ENCODE peak calls at places on chromosomes 6 and 20, in seven cellular contexts. One of them, this sample, is unnamed.

GRCh38 chr6:52497652-52498408 is 77.7 kb downstream of the EFHC1 start:
- DNase-seq in body of pancreas: no peak
- DNase-seq in HCT116: no peak
- DNase-seq in CD4-positive, alpha-beta memory T cell: no peak
- DNase-seq in stomach: no peak
- DNase-seq in choroid plexus epithelial cell: peak; percentile 57
- DNase-seq in ovary: no peak
- DNase-seq in this sample: no peak

GRCh38 chr6:71446084-71446869 is 157.7 kb downstream of the OGFRL1 start:
- DNase-seq in CD4-positive, alpha-beta memory T cell: no peak
- DNase-seq in choroid plexus epithelial cell: peak; percentile 13
- DNase-seq in body of pancreas: no peak
- DNase-seq in HCT116: no peak
- DNase-seq in ovary: no peak
- DNase-seq in stomach: no peak
- DNase-seq in this sample: no peak

GRCh38 chr20:4243071-4243470 is 227.7 kb upstream of the RNF24 start:
- DNase-seq in ovary: no peak
- DNase-seq in HCT116: no peak
- DNase-seq in body of pancreas: no peak
- DNase-seq in CD4-positive, alpha-beta memory T cell: no peak
- DNase-seq in stomach: no peak
- DNase-seq in choroid plexus epithelial cell: no peak
- DNase-seq in this sample: no peak

GRCh38 chr6:88983532-88983931 is 20.1 kb upstream of the RNGTT start:
- DNase-seq in choroid plexus epithelial cell: peak; percentile 75
- DNase-seq in HCT116: peak; percentile 35
- DNase-seq in CD4-positive, alpha-beta memory T cell: no peak
- DNase-seq in ovary: peak; percentile 43
- DNase-seq in stomach: no peak
- DNase-seq in body of pancreas: peak; percentile 40
- DNase-seq in this sample: no peak

GRCh38 chr20:10639051-10639761 is 34.6 kb downstream of the JAG1 start:
- DNase-seq in HCT116: no peak
- DNase-seq in choroid plexus epithelial cell: peak; percentile 31
- DNase-seq in CD4-positive, alpha-beta memory T cell: no peak
- DNase-seq in body of pancreas: no peak
- DNase-seq in ovary: no peak
- DNase-seq in stomach: no peak
- DNase-seq in this sample: no peak

GRCh38 chr20:62591591-62591990 is 50.7 kb upstream of the SLCO4A1 start:
- DNase-seq in body of pancreas: no peak
- DNase-seq in stomach: no peak
- DNase-seq in CD4-positive, alpha-beta memory T cell: no peak
- DNase-seq in HCT116: no peak
- DNase-seq in choroid plexus epithelial cell: no peak
- DNase-seq in ovary: no peak
- DNase-seq in this sample: no peak

GRCh38 chr6:72975346-72975745 is 249.9 kb downstream of the KHDC1L start:
- DNase-seq in choroid plexus epithelial cell: no peak
- DNase-seq in stomach: no peak
- DNase-seq in body of pancreas: no peak
- DNase-seq in ovary: no peak
- DNase-seq in CD4-positive, alpha-beta memory T cell: no peak
- DNase-seq in HCT116: no peak
- DNase-seq in this sample: no peak

GRCh38 chr20:39717976-39718375 is 755.8 kb downstream of the DHX35 start:
- DNase-seq in HCT116: no peak
- DNase-seq in CD4-positive, alpha-beta memory T cell: no peak
- DNase-seq in stomach: no peak
- DNase-seq in body of pancreas: no peak
- DNase-seq in ovary: no peak
- DNase-seq in choroid plexus epithelial cell: no peak
- DNase-seq in this sample: no peak

GRCh38 chr6:47788498-47788884 is 6.7 kb downstream of the OPN5 start:
- DNase-seq in body of pancreas: no peak
- DNase-seq in choroid plexus epithelial cell: peak; percentile 10
- DNase-seq in HCT116: no peak
- DNase-seq in stomach: no peak
- DNase-seq in ovary: no peak
- DNase-seq in CD4-positive, alpha-beta memory T cell: no peak
- DNase-seq in this sample: no peak

GRCh38 chr6:81476881-81477280 is 275.6 kb downstream of the TENT5A start:
- DNase-seq in CD4-positive, alpha-beta memory T cell: no peak
- DNase-seq in stomach: no peak
- DNase-seq in choroid plexus epithelial cell: peak; percentile 63
- DNase-seq in HCT116: no peak
- DNase-seq in body of pancreas: no peak
- DNase-seq in ovary: no peak
- DNase-seq in this sample: no peak

DNA sequence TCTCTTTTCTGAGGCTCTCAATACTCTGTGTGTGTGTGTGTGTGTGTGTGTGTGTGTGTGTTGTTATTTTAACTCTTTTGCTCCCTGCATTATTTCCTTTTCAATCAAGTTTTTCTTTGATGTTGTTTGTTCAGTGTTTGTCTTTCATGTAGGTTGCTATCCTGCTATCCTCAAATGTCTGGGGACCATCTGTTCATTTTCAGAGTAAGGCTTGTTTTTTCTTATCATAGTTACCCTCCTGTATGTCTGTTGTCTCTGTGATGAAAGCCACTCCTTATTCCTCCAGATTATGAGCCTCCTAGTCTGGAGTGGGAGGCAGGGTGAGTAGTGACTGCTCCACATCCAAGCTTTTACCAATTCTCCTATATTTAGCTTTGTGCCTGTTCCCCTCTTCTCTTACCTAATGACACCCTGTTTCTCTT is 9.2 kb downstream of the ENPP3 start:
- DNase-seq in ovary: no peak
- DNase-seq in stomach: no peak
- DNase-seq in CD4-positive, alpha-beta memory T cell: no peak
- DNase-seq in choroid plexus epithelial cell: no peak
- DNase-seq in HCT116: no peak
- DNase-seq in body of pancreas: no peak
- DNase-seq in this sample: no peak
- H3K4me3 ChIP-seq in ovary: no peak overlapping the region
- H3K4me3 ChIP-seq in stomach: no peak overlapping the region
- H3K4me3 ChIP-seq in CD4-positive, alpha-beta memory T cell: no peak overlapping the region
- H3K4me3 ChIP-seq in choroid plexus epithelial cell: no peak overlapping the region
- H3K4me3 ChIP-seq in HCT116: no peak overlapping the region
- H3K4me3 ChIP-seq in body of pancreas: no peak overlapping the region
- H3K4me3 ChIP-seq in this sample: no peak overlapping the region

GRCh38 chr20:17504326-17504897 is 26.8 kb downstream of the BFSP1 start:
- DNase-seq in ovary: no peak
- DNase-seq in HCT116: no peak
- DNase-seq in CD4-positive, alpha-beta memory T cell: no peak
- DNase-seq in stomach: no peak
- DNase-seq in body of pancreas: no peak
- DNase-seq in choroid plexus epithelial cell: no peak
- DNase-seq in this sample: no peak
- H3K4me3 ChIP-seq in ovary: peak overlapping the region; percentile 42
- H3K4me3 ChIP-seq in HCT116: no peak overlapping the region
- H3K4me3 ChIP-seq in CD4-positive, alpha-beta memory T cell: no peak overlapping the region
- H3K4me3 ChIP-seq in stomach: peak overlapping the region; percentile 59
- H3K4me3 ChIP-seq in body of pancreas: no peak overlapping the region
- H3K4me3 ChIP-seq in choroid plexus epithelial cell: peak overlapping the region; percentile 29
- H3K4me3 ChIP-seq in this sample: peak overlapping the region; percentile 49

GRCh38 chr20:1323830-1324597 is 4.9 kb downstream of the SDCBP2 start:
- DNase-seq in HCT116: no peak
- DNase-seq in choroid plexus epithelial cell: no peak
- DNase-seq in CD4-positive, alpha-beta memory T cell: no peak
- DNase-seq in body of pancreas: no peak
- DNase-seq in stomach: no peak
- DNase-seq in ovary: peak; percentile 28
- DNase-seq in this sample: no peak
- H3K4me3 ChIP-seq in HCT116: peak overlapping the region; percentile 93
- H3K4me3 ChIP-seq in choroid plexus epithelial cell: no peak overlapping the region
- H3K4me3 ChIP-seq in CD4-positive, alpha-beta memory T cell: no peak overlapping the region
- H3K4me3 ChIP-seq in body of pancreas: no peak overlapping the region
- H3K4me3 ChIP-seq in stomach: peak overlapping the region; percentile 61
- H3K4me3 ChIP-seq in ovary: no peak overlapping the region
- H3K4me3 ChIP-seq in this sample: no peak overlapping the region

GRCh38 chr6:139290787-139291294 is 957 bp downstream of the TXLNB start:
- DNase-seq in CD4-positive, alpha-beta memory T cell: peak; percentile 78
- DNase-seq in ovary: peak; percentile 51
- DNase-seq in stomach: no peak
- DNase-seq in body of pancreas: peak; percentile 34
- DNase-seq in choroid plexus epithelial cell: peak; percentile 81
- DNase-seq in HCT116: no peak
- DNase-seq in this sample: peak; percentile 94
- H3K4me3 ChIP-seq in CD4-positive, alpha-beta memory T cell: no peak overlapping the region
- H3K4me3 ChIP-seq in ovary: peak overlapping the region; percentile 1
- H3K4me3 ChIP-seq in stomach: no peak overlapping the region
- H3K4me3 ChIP-seq in body of pancreas: no peak overlapping the region
- H3K4me3 ChIP-seq in choroid plexus epithelial cell: no peak overlapping the region
- H3K4me3 ChIP-seq in HCT116: no peak overlapping the region
- H3K4me3 ChIP-seq in this sample: peak overlapping the region; percentile 35

GRCh38 chr6:75458895-75459294 is 34.7 kb downstream of the FILIP1 start:
- DNase-seq in HCT116: no peak
- DNase-seq in body of pancreas: peak; percentile 5
- DNase-seq in stomach: no peak
- DNase-seq in choroid plexus epithelial cell: peak; percentile 91
- DNase-seq in CD4-positive, alpha-beta memory T cell: no peak
- DNase-seq in ovary: no peak
- DNase-seq in this sample: no peak
- H3K4me3 ChIP-seq in HCT116: no peak overlapping the region
- H3K4me3 ChIP-seq in body of pancreas: no peak overlapping the region
- H3K4me3 ChIP-seq in stomach: no peak overlapping the region
- H3K4me3 ChIP-seq in choroid plexus epithelial cell: no peak overlapping the region
- H3K4me3 ChIP-seq in CD4-positive, alpha-beta memory T cell: no peak overlapping the region
- H3K4me3 ChIP-seq in ovary: no peak overlapping the region
- H3K4me3 ChIP-seq in this sample: no peak overlapping the region

GRCh38 chr6:24936641-24937317 is 1.0 kb upstream of the RIPOR2 start:
- DNase-seq in stomach: no peak
- DNase-seq in ovary: no peak
- DNase-seq in HCT116: no peak
- DNase-seq in CD4-positive, alpha-beta memory T cell: peak; percentile 63
- DNase-seq in body of pancreas: no peak
- DNase-seq in choroid plexus epithelial cell: no peak
- DNase-seq in this sample: no peak
- H3K4me3 ChIP-seq in stomach: peak overlapping the region; percentile 19
- H3K4me3 ChIP-seq in ovary: no peak overlapping the region
- H3K4me3 ChIP-seq in HCT116: no peak overlapping the region
- H3K4me3 ChIP-seq in CD4-positive, alpha-beta memory T cell: peak overlapping the region; percentile 100
- H3K4me3 ChIP-seq in body of pancreas: no peak overlapping the region
- H3K4me3 ChIP-seq in choroid plexus epithelial cell: no peak overlapping the region
- H3K4me3 ChIP-seq in this sample: no peak overlapping the region

GRCh38 chr20:44068311-44068710 is 118.7 kb downstream of the JPH2 start:
- DNase-seq in choroid plexus epithelial cell: no peak
- DNase-seq in body of pancreas: no peak
- DNase-seq in ovary: no peak
- DNase-seq in CD4-positive, alpha-beta memory T cell: no peak
- DNase-seq in HCT116: no peak
- DNase-seq in stomach: no peak
- DNase-seq in this sample: no peak
- H3K4me3 ChIP-seq in choroid plexus epithelial cell: no peak overlapping the region
- H3K4me3 ChIP-seq in body of pancreas: no peak overlapping the region
- H3K4me3 ChIP-seq in ovary: no peak overlapping the region
- H3K4me3 ChIP-seq in CD4-positive, alpha-beta memory T cell: no peak overlapping the region
- H3K4me3 ChIP-seq in HCT116: no peak overlapping the region
- H3K4me3 ChIP-seq in stomach: no peak overlapping the region
- H3K4me3 ChIP-seq in this sample: no peak overlapping the region

This sample was measured in Jurkat, Clone E6-1.